ENCODE peak calls at places on chromosomes 7 and 10, in four cellular contexts. W is K562, P is HepG2, K is GM12878. T is an unnamed sample.

GRCh38 chr10:98790817-98791216 is 344.1 kb upstream of the HPS1 start:
- DNase-seq in W (peak), P (no peak), K (no peak), T (peak)

GRCh38 chr7:100082978-100083377 is 1.5 kb upstream of the ZNF3 start:
- DNase-seq in W (no peak), K (no peak), P (no peak), T (no peak)

GRCh38 chr10:33453081-33453850 is 118.8 kb upstream of the NRP1 start:
- DNase-seq in K (no peak), P (no peak), W (no peak), T (no peak)

GRCh38 chr7:57772126-57772924 is 322.3 kb downstream of the ZNF716 start:
- DNase-seq in W (no peak), K (no peak), P (no peak), T (no peak)

GRCh38 chr7:140298213-140298612 is 100.1 kb downstream of the SLC37A3 start:
- DNase-seq in K (no peak), W (no peak), P (no peak), T (no peak)

GRCh38 chr10:690227-691161 is 1.0 kb upstream of the DIP2C start:
- DNase-seq in P (no peak), W (no peak), K (no peak), T (no peak)

GRCh38 chr7:103810112-103810744 is 179.2 kb downstream of the RELN start:
- DNase-seq in P (peak), K (no peak), W (peak), T (no peak)

GRCh38 chr7:123621707-123622106 is 20.1 kb downstream of the ASB15 start:
- DNase-seq in W (no peak), K (no peak), P (no peak), T (no peak)

GRCh38 chr10:14674376-14675050 is 100.2 kb downstream of the FAM107B start:
- DNase-seq in K (no peak), W (no peak), P (no peak), T (no peak)

GRCh38 chr7:123717689-123718088 is 31.1 kb downstream of the WASL start:
- DNase-seq in K (no peak), W (no peak), P (no peak), T (no peak)

GRCh38 chr7:102064361-102065025 is 222.2 kb upstream of the SH2B2 start:
- DNase-seq in P (no peak), K (no peak), W (peak), T (no peak)

GRCh38 chr7:39758234-39758970 is 135.0 kb downstream of the RALA start:
- DNase-seq in P (no peak), K (no peak), W (no peak), T (no peak)

GRCh38 chr10:124709862-124710261 is 34.3 kb downstream of the FAM53B start:
- DNase-seq in W (no peak), K (no peak), P (no peak), T (no peak)

GRCh38 chr10:15439381-15439837 is 68.3 kb upstream of the FAM171A1 start:
- DNase-seq in W (peak), P (peak), K (no peak), T (peak)

GRCh38 chr10:12605580-12606405 is 256.4 kb downstream of the CAMK1D start:
- DNase-seq in P (peak), K (no peak), W (no peak), T (no peak)

GRCh38 chr7:51123322-51124021 is 193.1 kb downstream of the COBL start:
- DNase-seq in P (no peak), K (no peak), W (no peak), T (no peak)

GRCh38 chr10:132192991-132193670 is 6.4 kb downstream of the DPYSL4 start:
- DNase-seq in P (no peak), K (no peak), W (no peak), T (no peak)

GRCh38 chr7:20539201-20539600 is 76.3 kb upstream of the ABCB5 start:
- DNase-seq in W (peak), P (peak), K (no peak), T (peak)

GRCh38 chr7:205117-206010 is 13.0 kb downstream of the FAM20C start:
- DNase-seq in W (no peak), K (no peak), P (no peak), T (no peak)

GRCh38 chr7:13359656-13360055 is 629.8 kb downstream of the ETV1 start:
- DNase-seq in W (no peak), P (no peak), K (no peak), T (no peak)

GRCh38 chr7:119572541-119572940 is 700.4 kb upstream of the KCND2 start:
- DNase-seq in W (no peak), P (no peak), K (no peak), T (no peak)

DNA sequence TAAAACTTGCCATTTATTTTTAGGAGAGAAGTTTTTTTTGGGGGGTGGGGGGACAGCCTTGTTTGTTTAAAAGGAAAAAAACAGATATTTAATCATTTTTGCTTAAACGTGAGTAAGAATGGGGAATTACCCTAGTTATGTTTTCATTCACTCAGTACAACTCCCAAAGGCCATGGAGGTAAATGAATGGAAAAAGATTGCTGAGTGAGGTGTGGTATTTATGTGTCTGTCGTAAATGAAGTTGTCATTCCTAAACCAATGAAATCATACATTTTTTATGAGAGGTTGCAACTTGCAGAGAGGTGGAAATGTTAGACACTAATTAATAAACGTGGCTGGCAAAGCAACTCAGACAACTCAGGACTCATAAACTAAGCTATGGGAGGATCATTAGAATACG is 218.1 kb downstream of the CELF2 start:
- DNase-seq in P (no peak), W (no peak), K (no peak), T (no peak)
- TF ChIP-seq TARDBP in P (no peak), W (no peak), K (no peak), T (no peak)

GRCh38 chr7:94368371-94368791 is 26.3 kb upstream of the COL1A2 start:
- DNase-seq in W (no peak), P (no peak), K (no peak), T (no peak)
- TF ChIP-seq TARDBP in W (no peak), P (no peak), K (no peak), T (no peak)

GRCh38 chr7:70766109-70766508 is 365.8 kb upstream of the GALNT17 start:
- DNase-seq in W (no peak), K (no peak), P (no peak), T (no peak)

GRCh38 chr7:70764701-70765208 is 367.2 kb upstream of the GALNT17 start:
- DNase-seq in W (no peak), K (no peak), P (no peak), T (no peak)

GRCh38 chr7:70766694-70767093 is 365.2 kb upstream of the GALNT17 start:
- DNase-seq in P (no peak), W (no peak), K (no peak), T (no peak)

GRCh38 chr7:70764004-70764691 is 367.8 kb upstream of the GALNT17 start:
- DNase-seq in K (peak), W (no peak), P (no peak), T (no peak)

GRCh38 chr7:70765651-70766050 is 366.3 kb upstream of the GALNT17 start:
- DNase-seq in W (no peak), K (no peak), P (no peak), T (no peak)
- TF ChIP-seq TARDBP in W (no peak), K (no peak), P (no peak), T (no peak)

DNA sequence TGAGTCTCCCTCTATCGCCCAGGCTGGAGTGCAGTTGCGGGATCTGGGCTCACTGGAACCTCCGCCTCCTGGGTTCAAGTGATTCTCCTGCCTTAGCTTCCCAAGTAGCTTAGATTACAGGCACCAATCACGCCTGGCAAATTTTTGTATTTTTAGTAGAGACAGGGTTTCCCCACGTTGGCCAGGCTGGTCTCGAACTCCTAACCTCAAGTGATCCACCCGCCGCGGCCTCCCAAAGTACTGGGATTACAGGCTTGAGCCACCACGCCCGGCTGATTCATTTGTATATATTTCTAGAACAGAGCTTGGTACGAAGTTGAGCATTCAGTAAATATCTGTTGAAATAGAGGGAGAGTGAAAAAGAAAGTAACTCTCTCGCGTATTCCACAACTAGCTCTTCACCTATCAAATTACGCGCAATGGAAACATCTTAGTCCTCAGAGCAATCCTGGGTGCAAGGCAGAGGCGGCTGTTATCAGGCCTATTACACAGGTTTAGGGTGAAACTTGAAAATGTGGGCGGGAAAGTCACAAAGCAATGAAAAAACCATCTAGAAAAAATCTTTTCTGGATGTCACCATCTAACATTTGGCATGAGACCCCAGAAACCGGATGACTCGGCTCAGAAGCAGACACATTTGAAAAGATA is 707 bp upstream of the GHITM start:
- DNase-seq in P (no peak), K (no peak), W (peak), T (no peak)
- TF ChIP-seq TARDBP in P (no peak), K (no peak), W (no peak), T (no peak)

GRCh38 chr7:112987171-112987570 is 99.5 kb downstream of the GPR85 start:
- DNase-seq in K (no peak), P (no peak), W (no peak), T (no peak)

GRCh38 chr7:112985377-112985987 is 101.1 kb downstream of the GPR85 start:
- DNase-seq in K (no peak), P (no peak), W (no peak), T (peak)

GRCh38 chr7:112990619-112991018 is 96.0 kb downstream of the GPR85 start:
- DNase-seq in W (no peak), K (no peak), P (no peak), T (no peak)

GRCh38 chr7:112986256-112987031 is 100.2 kb downstream of the GPR85 start:
- DNase-seq in P (no peak), W (no peak), K (no peak), T (no peak)

DNA sequence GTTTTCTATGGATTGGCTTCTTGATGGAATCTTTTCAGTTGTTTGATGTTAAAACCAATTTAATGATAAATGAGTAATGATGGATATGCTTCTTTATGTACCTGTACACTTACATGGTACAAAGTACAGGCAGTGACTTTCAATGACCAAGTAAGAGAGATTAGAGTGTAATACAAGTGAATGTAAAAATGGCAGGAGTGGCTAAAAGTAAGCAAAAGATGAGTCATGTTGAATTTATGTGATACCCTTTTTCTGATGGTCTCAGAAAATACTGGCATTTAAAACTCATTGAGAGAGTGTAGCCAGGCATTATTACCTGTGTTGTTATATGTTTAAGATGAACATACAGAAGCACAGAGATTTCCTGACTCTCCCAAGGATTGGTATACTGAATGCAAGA is 97.1 kb downstream of the GPR85 start:
- DNase-seq in K (no peak), P (no peak), W (no peak), T (no peak)
- TF ChIP-seq TARDBP in K (no peak), P (no peak), W (no peak), T (no peak)

GRCh38 chr7:157693521-157694388 is 357.0 kb downstream of the DNAJB6 start:
- DNase-seq in K (no peak), W (no peak), P (no peak), T (no peak)

GRCh38 chr7:157691521-157692155 is 354.8 kb downstream of the DNAJB6 start:
- DNase-seq in K (no peak), W (no peak), P (no peak), T (no peak)

GRCh38 chr7:157694389-157694665 is 357.5 kb downstream of the DNAJB6 start:
- DNase-seq in P (no peak), W (no peak), K (no peak), T (no peak)

GRCh38 chr7:157692156-157693011 is 355.6 kb downstream of the DNAJB6 start:
- DNase-seq in W (no peak), K (no peak), P (no peak), T (no peak)

DNA sequence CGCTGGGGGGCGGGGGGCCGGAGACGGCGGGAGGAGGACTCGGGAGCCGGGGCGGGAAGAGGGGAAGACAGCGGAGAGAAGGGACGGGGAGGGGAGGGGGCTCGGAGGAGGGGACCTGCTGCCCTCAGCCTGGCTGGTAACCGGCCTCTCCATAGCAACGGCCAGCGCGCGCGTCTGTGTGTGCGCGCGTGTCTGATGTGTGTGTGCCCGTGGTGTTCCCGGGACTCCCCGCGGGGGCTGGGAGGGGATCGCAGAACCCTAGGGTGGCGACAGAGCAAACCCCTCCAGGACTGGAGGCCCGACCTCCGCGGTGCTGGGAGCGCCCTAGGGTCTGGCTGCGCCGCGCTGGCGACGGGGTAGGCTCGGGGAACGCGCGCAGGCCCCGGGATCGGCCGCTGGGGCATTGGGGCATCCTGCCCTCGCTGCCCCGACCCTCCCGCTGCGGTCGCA is 356.3 kb downstream of the DNAJB6 start:
- DNase-seq in K (no peak), W (no peak), P (no peak), T (no peak)
- TF ChIP-seq TARDBP in K (no peak), W (no peak), P (no peak), T (no peak)

GRCh38 chr7:43585521-43585920 is 2.6 kb downstream of the STK17A start:
- DNase-seq in P (peak), W (no peak), K (no peak), T (no peak)
- TF ChIP-seq TARDBP in P (no peak), W (no peak), K (no peak), T (no peak)

T was measured in HEK293T.